ENCODE peak calls at places on chromosomes 1 and 21, in seven cellular contexts. F is breast epithelium, L is AG09309, U is pancreas, P is fibroblast of lung, Y is choroid plexus epithelial cell, V is ovary. J is an unnamed sample.

GRCh38 chr21:46489162-46489663 is 30.5 kb downstream of the DIP2A start:
- DNase-seq in V (no peak), Y (no peak), L (no peak), P (no peak), F (no peak), U (no peak), J (no peak)

GRCh38 chr1:116769561-116769977 is 15.3 kb downstream of the CD2 start:
- DNase-seq in L (no peak), V (no peak), P (no peak), U (no peak), Y (peak), F (no peak), J (peak)

GRCh38 chr1:170471310-170471839 is 60.6 kb upstream of the GORAB start:
- DNase-seq in V (no peak), F (no peak), P (no peak), U (no peak), L (peak), Y (peak), J (peak)

GRCh38 chr1:84541679-84542078 is 32.6 kb downstream of the CTBS start:
- DNase-seq in L (no peak), V (no peak), P (peak), Y (no peak), F (no peak), U (no peak), J (peak)

GRCh38 chr1:153000294-153000693 is 1.3 kb upstream of the SPRR3 start:
- DNase-seq in U (no peak), P (no peak), Y (no peak), V (no peak), L (no peak), F (no peak), J (no peak)

GRCh38 chr1:226737819-226738420 is 1.2 kb downstream of the ITPKB start:
- DNase-seq in P (peak), V (peak), Y (peak), U (peak), F (peak), L (no peak), J (peak)

GRCh38 chr1:9111957-9112356 is 16.9 kb downstream of the GPR157 start:
- DNase-seq in P (no peak), V (no peak), Y (no peak), F (no peak), L (no peak), U (no peak), J (no peak)

GRCh38 chr1:72830606-72831390 is 548.5 kb upstream of the NEGR1 start:
- DNase-seq in P (no peak), U (no peak), V (no peak), Y (no peak), L (no peak), F (no peak), J (no peak)

GRCh38 chr1:181587870-181588438 is 104.6 kb downstream of the CACNA1E start:
- DNase-seq in F (no peak), P (no peak), U (no peak), V (no peak), Y (no peak), L (no peak), J (no peak)

GRCh38 chr1:170970256-170970655 is 34.9 kb downstream of the MROH9 start:
- DNase-seq in L (no peak), F (no peak), V (no peak), U (no peak), Y (no peak), P (no peak), J (no peak)

GRCh38 chr1:40306296-40306695 is 10.8 kb downstream of the COL9A2 start:
- DNase-seq in V (no peak), F (peak), P (no peak), Y (no peak), L (no peak), U (no peak), J (no peak)

GRCh38 chr1:109151591-109151990 is 37.7 kb downstream of the ELAPOR1 start:
- DNase-seq in L (no peak), U (no peak), V (no peak), F (no peak), Y (no peak), P (no peak), J (no peak)

GRCh38 chr1:25819496-25820246 is at the start of gene MTFR1L:
- DNase-seq in Y (peak), P (peak), U (peak), V (peak), F (peak), L (no peak), J (peak)

GRCh38 chr1:219120625-219121544 is 52.8 kb upstream of the LYPLAL1 start:
- DNase-seq in P (peak), F (peak), V (peak), U (no peak), Y (peak), L (peak), J (peak)

GRCh38 chr1:214403431-214403830 is 122.5 kb downstream of the SMYD2 start:
- DNase-seq in Y (no peak), F (no peak), P (no peak), V (no peak), L (no peak), U (no peak), J (no peak)

GRCh38 chr1:204670152-204670927 is 15.2 kb downstream of the LRRN2 start:
- DNase-seq in P (peak), V (no peak), U (no peak), L (peak), Y (peak), F (no peak), J (peak)

GRCh38 chr1:14117700-14118099 is 417.7 kb downstream of the PRDM2 start:
- DNase-seq in P (no peak), F (no peak), L (no peak), U (no peak), Y (no peak), V (no peak), J (no peak)

GRCh38 chr1:83769594-83770321 is 229.2 kb downstream of the TTLL7 start:
- DNase-seq in F (no peak), U (no peak), V (no peak), L (no peak), Y (no peak), P (no peak), J (no peak)

GRCh38 chr1:18256318-18257235 is 149.0 kb downstream of the IGSF21 start:
- DNase-seq in Y (peak), P (peak), F (no peak), U (peak), L (no peak), V (no peak), J (peak)

GRCh38 chr1:17653728-17654351 is 101.3 kb upstream of the ACTL8 start:
- DNase-seq in V (peak), P (peak), Y (peak), F (no peak), L (no peak), U (no peak), J (peak)

GRCh38 chr1:214369364-214369763 is 88.4 kb downstream of the SMYD2 start:
- DNase-seq in P (no peak), Y (no peak), L (no peak), F (no peak), V (no peak), U (no peak), J (no peak)

GRCh38 chr1:244159646-244160045 is 108.6 kb downstream of the ZBTB18 start:
- DNase-seq in V (no peak), F (no peak), Y (no peak), P (no peak), U (no peak), L (no peak), J (no peak)

GRCh38 chr1:244322791-244323521 is 128.8 kb downstream of the ADSS2 start:
- DNase-seq in U (no peak), Y (peak), P (peak), F (peak), V (peak), L (peak), J (peak)

GRCh38 chr1:25519624-25520023 is 23.8 kb upstream of the LDLRAP1 start:
- DNase-seq in U (no peak), Y (peak), F (no peak), V (no peak), P (peak), L (peak), J (peak)

GRCh38 chr1:47984175-47984789 is 12.9 kb downstream of the TRABD2B start:
- DNase-seq in Y (no peak), P (no peak), F (no peak), L (no peak), U (peak), V (no peak), J (no peak)

GRCh38 chr1:12408662-12409061 is 178.8 kb downstream of the VPS13D start:
- DNase-seq in Y (no peak), F (no peak), L (no peak), U (no peak), P (no peak), V (no peak), J (no peak)

GRCh38 chr1:12405325-12406217 is 175.7 kb downstream of the VPS13D start:
- DNase-seq in L (no peak), P (peak), U (no peak), F (peak), Y (peak), V (no peak), J (peak)

GRCh38 chr1:12406218-12407021 is 176.6 kb downstream of the VPS13D start:
- DNase-seq in V (no peak), L (no peak), F (no peak), Y (peak), P (peak), U (no peak), J (peak)

GRCh38 chr1:12407962-12408288 is 178.1 kb downstream of the VPS13D start:
- DNase-seq in P (no peak), Y (peak), V (no peak), F (no peak), L (no peak), U (no peak), J (no peak)

DNA sequence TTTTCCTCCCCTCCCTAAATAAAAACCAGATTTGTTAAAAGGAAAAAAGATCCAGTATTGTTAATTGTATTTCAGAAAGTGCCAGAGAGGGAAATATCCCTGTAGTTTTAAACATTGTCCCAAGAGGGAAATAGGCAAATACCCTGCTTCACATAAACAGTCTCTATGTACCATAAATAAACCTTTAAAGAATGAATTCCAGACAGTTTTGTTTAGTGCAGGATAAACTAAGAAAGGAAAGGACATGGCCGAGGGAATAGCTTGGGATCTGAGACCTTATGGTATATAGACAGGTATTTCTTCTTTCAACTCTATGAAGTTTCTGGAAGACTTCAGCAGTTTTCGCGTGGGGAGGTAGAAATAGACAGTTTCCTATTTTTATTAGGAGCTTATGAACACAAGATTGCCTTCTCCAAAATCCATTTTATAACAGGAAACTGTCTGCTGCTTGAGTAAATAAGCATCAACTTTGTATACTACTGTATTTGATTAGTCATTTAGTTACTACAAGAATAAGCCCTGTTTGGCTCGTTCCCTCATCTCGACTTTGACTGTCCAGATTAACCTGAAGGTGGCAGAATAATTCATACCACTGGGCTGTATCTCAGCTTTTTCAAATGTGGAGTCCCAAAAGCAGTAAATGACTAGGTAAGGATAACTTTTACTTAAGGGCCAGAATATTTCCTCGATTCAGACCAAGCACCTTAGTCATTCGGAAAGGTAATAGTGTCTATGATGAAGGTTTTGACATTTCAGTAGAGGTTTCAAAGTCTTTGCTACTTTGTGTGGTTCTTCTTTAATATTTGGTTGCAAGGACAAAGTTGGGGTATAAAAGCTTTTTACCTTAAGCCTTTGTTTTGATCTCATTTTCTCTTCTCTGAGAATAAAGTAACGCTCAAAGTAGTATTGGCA is 177.5 kb downstream of the VPS13D start:
- DNase-seq in P (peak), F (peak), V (no peak), L (peak), U (no peak), Y (peak), J (peak)
- TF ChIP-seq CTCF in P (peak), F (peak), V (peak), L (peak), U (no peak), Y (peak), J (peak)

GRCh38 chr21:35336534-35336933 is 287.4 kb upstream of the RUNX1 start:
- DNase-seq in F (no peak), P (no peak), Y (no peak), L (no peak), V (no peak), U (no peak), J (no peak)

GRCh38 chr21:35337573-35337972 is 288.5 kb upstream of the RUNX1 start:
- DNase-seq in U (no peak), F (no peak), Y (no peak), V (no peak), L (no peak), P (no peak), J (no peak)

GRCh38 chr21:35333831-35334593 is 284.9 kb upstream of the RUNX1 start:
- DNase-seq in V (no peak), U (no peak), L (no peak), Y (no peak), P (no peak), F (no peak), J (no peak)

GRCh38 chr21:35338281-35338680 is 289.2 kb upstream of the RUNX1 start:
- DNase-seq in V (no peak), L (no peak), U (no peak), F (no peak), P (no peak), Y (no peak), J (no peak)

GRCh38 chr21:35335951-35336446 is 286.9 kb upstream of the RUNX1 start:
- DNase-seq in P (no peak), Y (no peak), V (no peak), F (no peak), U (no peak), L (no peak), J (no peak)
- H3K4me3 ChIP-seq in P (no peak), Y (no peak), V (no peak), F (no peak), U (no peak), L (no peak), J (no peak)

GRCh38 chr1:160161965-160162705 is 10.7 kb downstream of the ATP1A4 start:
- DNase-seq in V (no peak), P (peak), L (no peak), F (no peak), U (no peak), Y (peak), J (peak)
- TF ChIP-seq CTCF in V (no peak), P (peak), L (peak), F (no peak), U (no peak), Y (peak), J (peak)

DNA sequence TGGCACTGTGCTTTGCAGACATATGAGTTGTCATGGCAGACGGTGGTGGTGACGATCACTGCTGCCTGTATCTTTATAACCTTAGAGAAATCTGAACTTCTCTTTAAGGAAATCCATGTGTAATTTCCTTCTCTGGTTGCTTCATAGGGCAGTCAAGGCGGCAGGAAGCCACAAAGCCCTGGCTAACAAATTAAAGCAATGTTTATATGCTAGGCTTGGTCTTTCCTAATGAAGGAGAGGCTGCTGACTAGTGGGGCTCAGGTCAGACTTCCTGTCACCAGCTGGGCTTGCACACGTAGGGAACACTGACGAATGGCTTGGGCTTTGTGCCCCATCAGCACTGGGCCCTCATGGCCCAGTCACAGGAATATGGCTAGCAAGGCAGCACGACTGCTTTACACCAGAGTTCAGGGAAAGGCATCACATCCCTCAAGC is 30.2 kb upstream of the AHCTF1 start:
- DNase-seq in Y (peak), P (peak), F (no peak), V (no peak), L (peak), U (no peak), J (peak)
- H3K4me3 ChIP-seq in Y (no peak), P (no peak), F (no peak), V (no peak), L (no peak), U (no peak), J (no peak)

GRCh38 chr1:41322835-41323234 is 38.4 kb upstream of the FOXO6 start:
- DNase-seq in F (peak), P (peak), V (no peak), U (no peak), Y (no peak), L (no peak), J (no peak)
- TF ChIP-seq CTCF in F (peak), P (peak), V (no peak), U (no peak), Y (peak), L (peak), J (peak)